ENCODE peak calls at places on chromosomes 16 and 17, in seven cellular contexts. Y, M, Z, S, U, G and D are unnamed samples.

GRCh38 chr17:40516581-40517285 is 15.3 kb upstream of the TNS4 start:
- DNase-seq in Y (peak; percentile 74), M (peak; percentile 91), Z (peak; percentile 28), S (no peak), U (no peak), G (no peak), D (peak; percentile 44)

GRCh38 chr17:61837175-61838051 is 25.9 kb downstream of the BRIP1 start:
- DNase-seq in Y (peak; percentile 58), M (peak; percentile 72), Z (peak; percentile 52), S (peak; percentile 88), U (peak; percentile 74), G (peak; percentile 31), D (peak; percentile 77)

GRCh38 chr16:48099455-48099854 is 56.3 kb downstream of the ABCC12 start:
- DNase-seq in Y (no peak), M (no peak), Z (no peak), S (no peak), U (peak; percentile 26), G (no peak), D (no peak)

GRCh38 chr16:5064915-5065314 is 841 bp downstream of the C16orf89 start:
- DNase-seq in Y (no peak), M (no peak), Z (peak; percentile 64), S (peak; percentile 43), U (no peak), G (no peak), D (no peak)

GRCh38 chr16:10565167-10565566 is 15.2 kb downstream of the EMP2 start:
- DNase-seq in Y (no peak), M (no peak), Z (no peak), S (no peak), U (no peak), G (no peak), D (no peak)

GRCh38 chr16:22694887-22695382 is 119.0 kb upstream of the HS3ST2 start:
- DNase-seq in Y (no peak), M (no peak), Z (no peak), S (peak; percentile 85), U (no peak), G (peak; percentile 50), D (no peak)

GRCh38 chr16:11398851-11399250 is 53.6 kb downstream of the RMI2 start:
- DNase-seq in Y (no peak), M (no peak), Z (no peak), S (no peak), U (no peak), G (no peak), D (no peak)

GRCh38 chr17:40176409-40177110 is 710 bp upstream of the RAPGEFL1 start:
- DNase-seq in Y (no peak), M (no peak), Z (peak; percentile 64), S (no peak), U (no peak), G (no peak), D (peak; percentile 94)

GRCh38 chr16:4309833-4310266 is 6.0 kb upstream of the GLIS2 start:
- DNase-seq in Y (peak; percentile 84), M (no peak), Z (no peak), S (peak; percentile 84), U (peak; percentile 87), G (peak; percentile 47), D (peak; percentile 58)

GRCh38 chr17:19753049-19753444 is 4.9 kb upstream of the ALDH3A1 start:
- DNase-seq in Y (peak; percentile 98), M (peak; percentile 67), Z (peak; percentile 80), S (peak; percentile 51), U (no peak), G (peak; percentile 76), D (peak; percentile 97)

GRCh38 chr16:77868478-77868877 is 80.1 kb downstream of the VAT1L start:
- DNase-seq in Y (no peak), M (no peak), Z (no peak), S (no peak), U (no peak), G (no peak), D (no peak)

GRCh38 chr17:82959990-82960418 is 119.4 kb upstream of the METRNL start:
- DNase-seq in Y (no peak), M (no peak), Z (peak; percentile 27), S (no peak), U (no peak), G (no peak), D (no peak)

GRCh38 chr17:72571813-72572396 is 451.1 kb downstream of the SOX9 start:
- DNase-seq in Y (no peak), M (no peak), Z (no peak), S (no peak), U (no peak), G (no peak), D (no peak)

GRCh38 chr16:2719328-2720062 is 529 bp downstream of the PRSS27 start:
- DNase-seq in Y (no peak), M (no peak), Z (peak; percentile 47), S (no peak), U (no peak), G (no peak), D (peak; percentile 42)

GRCh38 chr16:48609453-48610023 is 442 bp downstream of the N4BP1 start:
- DNase-seq in Y (peak; percentile 48), M (peak; percentile 73), Z (no peak), S (peak; percentile 51), U (peak; percentile 86), G (peak; percentile 41), D (peak; percentile 39)

GRCh38 chr16:81140930-81141780 is 45.0 kb upstream of the GCSH start:
- DNase-seq in Y (no peak), M (peak; percentile 18), Z (no peak), S (peak; percentile 11), U (peak; percentile 31), G (no peak), D (peak; percentile 24)
- TF ChIP-seq CTCF in Y (peak; percentile 31), M (peak; percentile 35), Z (no peak), S (peak; percentile 44), U (peak; percentile 45), G (no peak), D (peak; percentile 31)

DNA sequence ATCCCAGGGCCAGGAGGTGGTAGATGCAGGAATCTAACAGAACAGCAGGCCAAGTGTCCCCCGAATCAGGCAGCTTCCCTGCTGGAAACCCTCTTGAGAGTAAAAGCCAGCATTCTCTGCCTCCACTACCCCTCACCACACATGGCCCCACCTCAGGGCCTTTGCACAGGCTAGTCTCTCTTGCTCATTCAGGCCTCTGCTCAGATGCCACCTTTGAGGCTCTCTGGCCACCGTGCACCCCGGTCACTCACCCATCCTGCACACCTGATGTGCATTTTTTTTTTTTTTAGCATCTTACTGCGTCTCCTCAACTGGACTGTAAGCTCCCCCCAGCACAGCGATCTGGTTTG is 34.5 kb upstream of the GSE1 start:
- DNase-seq in Y (no peak), M (no peak), Z (no peak), S (no peak), U (peak; percentile 48), G (no peak), D (no peak)
- H3K4me3 ChIP-seq in Y (no peak overlapping the region), M (no peak overlapping the region), Z (no peak overlapping the region), S (no peak overlapping the region), U (no peak overlapping the region), G (no peak overlapping the region), D (no peak overlapping the region)

DNA sequence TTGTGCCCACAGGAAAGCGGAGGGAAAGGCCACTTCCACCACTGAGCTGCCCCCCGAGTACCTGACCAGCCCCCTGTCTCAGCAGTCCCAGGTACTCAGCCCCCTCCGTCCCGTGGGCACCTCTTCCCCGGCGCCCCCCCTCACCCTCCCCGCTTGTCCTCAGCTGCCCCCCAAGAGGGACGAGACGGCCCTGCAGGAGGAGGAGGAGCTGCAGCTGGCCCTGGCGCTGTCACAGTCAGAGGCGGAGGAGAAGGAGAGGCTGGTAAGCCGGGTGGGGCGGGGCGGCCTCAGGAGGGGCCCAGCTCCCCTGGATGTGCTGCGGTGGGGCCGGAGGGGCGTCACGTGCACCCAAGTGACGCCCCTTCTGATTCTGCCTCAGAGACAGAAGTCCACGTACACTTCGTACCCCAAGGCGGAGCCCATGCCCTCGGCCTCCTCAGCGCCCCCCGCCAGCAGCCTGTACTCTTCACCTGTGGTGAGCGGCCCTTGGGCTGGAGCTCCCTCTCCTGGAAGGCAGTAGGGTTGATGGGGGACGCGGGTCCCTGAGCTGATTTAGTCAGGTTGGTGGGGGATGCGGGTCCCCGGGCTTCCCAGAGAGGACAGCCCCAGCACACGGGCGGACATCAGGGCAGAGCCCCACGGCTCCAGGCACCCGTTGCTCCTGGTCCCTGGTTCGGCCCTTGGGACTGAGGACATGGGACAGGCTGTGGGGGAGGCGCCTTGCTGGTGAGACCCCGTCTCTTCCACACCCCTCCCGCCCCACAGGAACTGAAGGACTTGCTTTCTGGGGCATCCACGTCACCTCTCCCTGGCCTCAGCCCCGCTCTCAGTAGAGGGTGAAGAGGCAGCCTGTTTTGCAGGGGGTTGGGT is 9.4 kb upstream of the MRPL12 start:
- DNase-seq in Y (no peak), M (no peak), Z (no peak), S (no peak), U (no peak), G (no peak), D (no peak)
- TF ChIP-seq CTCF in Y (peak; percentile 24), M (no peak), Z (no peak), S (peak; percentile 24), U (no peak), G (no peak), D (no peak)

GRCh38 chr17:7017827-7018200 is 5.0 kb upstream of the BCL6B start:
- DNase-seq in Y (no peak), M (peak; percentile 64), Z (no peak), S (no peak), U (no peak), G (no peak), D (no peak)

GRCh38 chr17:7016886-7017826 is 4.7 kb downstream of the RNASEK start:
- DNase-seq in Y (no peak), M (no peak), Z (no peak), S (no peak), U (no peak), G (no peak), D (no peak)

GRCh38 chr17:7019406-7019805 is 3.4 kb upstream of the BCL6B start:
- DNase-seq in Y (no peak), M (no peak), Z (no peak), S (no peak), U (no peak), G (no peak), D (no peak)

GRCh38 chr17:7019839-7020519 is 2.9 kb upstream of the BCL6B start:
- DNase-seq in Y (peak; percentile 94), M (no peak), Z (no peak), S (peak; percentile 55), U (peak; percentile 69), G (no peak), D (no peak)

DNA sequence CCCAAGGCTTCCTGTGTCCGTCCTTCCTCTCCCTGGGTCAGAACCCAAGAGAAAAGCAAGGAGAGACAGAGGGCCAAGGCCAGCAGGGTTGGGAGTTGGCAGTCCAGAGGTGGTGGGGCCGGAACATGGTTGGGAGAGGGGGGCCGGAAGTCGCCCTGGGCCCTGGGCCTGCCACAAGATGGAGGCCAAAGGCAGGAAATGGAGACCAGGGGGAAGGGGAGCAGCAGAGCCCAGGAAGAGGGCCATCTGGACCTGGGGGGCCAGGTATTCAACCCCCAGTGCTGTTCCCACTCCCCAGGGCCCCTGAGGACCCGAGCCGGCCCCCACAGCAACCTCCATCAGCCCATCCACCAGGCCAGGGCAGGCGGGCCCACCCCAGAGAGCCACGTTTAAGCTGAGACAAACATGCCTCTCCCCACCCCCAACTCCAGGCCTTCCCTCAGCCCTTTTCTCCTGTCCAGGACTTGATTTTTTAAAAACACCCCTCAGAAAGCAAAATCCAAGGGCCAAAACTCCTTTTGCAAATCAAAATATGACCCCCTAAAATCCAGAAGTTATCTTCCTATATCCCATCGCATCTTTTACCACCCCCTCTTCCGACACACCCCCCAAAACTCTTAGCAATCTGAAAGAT is 4.4 kb upstream of the BCL6B start:
- DNase-seq in Y (no peak), M (no peak), Z (no peak), S (no peak), U (no peak), G (peak; percentile 72), D (no peak)
- H3K4me3 ChIP-seq in Y (no peak overlapping the region), M (no peak overlapping the region), Z (peak overlapping the region; percentile 16), S (no peak overlapping the region), U (no peak overlapping the region), G (peak overlapping the region; percentile 68), D (no peak overlapping the region)

GRCh38 chr17:45332989-45333701 is 16.3 kb upstream of the MAP3K14 start:
- DNase-seq in Y (no peak), M (peak; percentile 96), Z (peak; percentile 36), S (no peak), U (no peak), G (no peak), D (no peak)
- TF ChIP-seq CTCF in Y (no peak), M (no peak), Z (no peak), S (no peak), U (no peak), G (no peak), D (no peak)